ENCODE peak calls at places on chromosomes 2 and 18, in four cellular contexts. One of them, this sample, is unnamed.

GRCh38 chr2:1599301-1600085 is 144.8 kb downstream of the PXDN start:
- DNase-seq in ascending aorta: peak
- DNase-seq in CD8-positive, alpha-beta T cell: no peak
- DNase-seq in esophagus squamous epithelium: no peak
- DNase-seq in this sample: no peak

GRCh38 chr2:205115516-205115915 is 566.8 kb upstream of the NRP2 start:
- DNase-seq in esophagus squamous epithelium: no peak
- DNase-seq in ascending aorta: no peak
- DNase-seq in CD8-positive, alpha-beta T cell: no peak
- DNase-seq in this sample: no peak

GRCh38 chr2:227006189-227006897 is 157.7 kb downstream of the COL4A4 start:
- DNase-seq in esophagus squamous epithelium: no peak
- DNase-seq in ascending aorta: no peak
- DNase-seq in CD8-positive, alpha-beta T cell: no peak
- DNase-seq in this sample: no peak

GRCh38 chr2:230602562-230603230 is 109.9 kb upstream of the CAB39 start:
- DNase-seq in CD8-positive, alpha-beta T cell: peak
- DNase-seq in ascending aorta: no peak
- DNase-seq in esophagus squamous epithelium: peak
- DNase-seq in this sample: no peak

GRCh38 chr2:85318222-85319182 is 9.3 kb downstream of the TGOLN2 start:
- DNase-seq in ascending aorta: no peak
- DNase-seq in CD8-positive, alpha-beta T cell: no peak
- DNase-seq in esophagus squamous epithelium: no peak
- DNase-seq in this sample: peak

GRCh38 chr18:25516121-25516520 is 164.2 kb upstream of the ZNF521 start:
- DNase-seq in ascending aorta: no peak
- DNase-seq in esophagus squamous epithelium: no peak
- DNase-seq in CD8-positive, alpha-beta T cell: no peak
- DNase-seq in this sample: no peak

GRCh38 chr2:168552450-168552856 is 96.4 kb downstream of the CERS6 start:
- DNase-seq in esophagus squamous epithelium: no peak
- DNase-seq in CD8-positive, alpha-beta T cell: no peak
- DNase-seq in ascending aorta: no peak
- DNase-seq in this sample: no peak

GRCh38 chr2:225090746-225091145 is 48.5 kb upstream of the DOCK10 start:
- DNase-seq in CD8-positive, alpha-beta T cell: no peak
- DNase-seq in ascending aorta: no peak
- DNase-seq in esophagus squamous epithelium: no peak
- DNase-seq in this sample: no peak

GRCh38 chr2:106037922-106038321 is 156.2 kb downstream of the UXS1 start:
- DNase-seq in CD8-positive, alpha-beta T cell: no peak
- DNase-seq in esophagus squamous epithelium: no peak
- DNase-seq in ascending aorta: no peak
- DNase-seq in this sample: no peak

GRCh38 chr2:73033142-73033765 is 38.3 kb downstream of the SFXN5 start:
- DNase-seq in CD8-positive, alpha-beta T cell: no peak
- DNase-seq in esophagus squamous epithelium: no peak
- DNase-seq in ascending aorta: no peak
- DNase-seq in this sample: no peak

GRCh38 chr2:73031095-73031678 is 40.3 kb downstream of the SFXN5 start:
- DNase-seq in esophagus squamous epithelium: no peak
- DNase-seq in ascending aorta: no peak
- DNase-seq in CD8-positive, alpha-beta T cell: no peak
- DNase-seq in this sample: no peak

GRCh38 chr2:73033766-73034381 is 37.6 kb downstream of the SFXN5 start:
- DNase-seq in CD8-positive, alpha-beta T cell: no peak
- DNase-seq in ascending aorta: no peak
- DNase-seq in esophagus squamous epithelium: no peak
- DNase-seq in this sample: no peak

GRCh38 chr2:73032702-73033097 is 38.8 kb downstream of the SFXN5 start:
- DNase-seq in CD8-positive, alpha-beta T cell: no peak
- DNase-seq in ascending aorta: no peak
- DNase-seq in esophagus squamous epithelium: no peak
- DNase-seq in this sample: no peak

GRCh38 chr2:73031725-73032701 is 39.5 kb downstream of the SFXN5 start:
- DNase-seq in CD8-positive, alpha-beta T cell: no peak
- DNase-seq in ascending aorta: no peak
- DNase-seq in esophagus squamous epithelium: no peak
- DNase-seq in this sample: no peak
- H3K4me3 ChIP-seq in CD8-positive, alpha-beta T cell: no peak
- H3K4me3 ChIP-seq in ascending aorta: no peak
- H3K4me3 ChIP-seq in esophagus squamous epithelium: no peak
- H3K4me3 ChIP-seq in this sample: no peak

GRCh38 chr2:195562624-195563566 is 94.1 kb upstream of the SLC39A10 start:
- DNase-seq in CD8-positive, alpha-beta T cell: no peak
- DNase-seq in esophagus squamous epithelium: no peak
- DNase-seq in ascending aorta: no peak
- DNase-seq in this sample: no peak

GRCh38 chr2:195566201-195566600 is 90.8 kb upstream of the SLC39A10 start:
- DNase-seq in ascending aorta: no peak
- DNase-seq in esophagus squamous epithelium: no peak
- DNase-seq in CD8-positive, alpha-beta T cell: no peak
- DNase-seq in this sample: no peak

GRCh38 chr2:195560209-195560907 is 96.7 kb upstream of the SLC39A10 start:
- DNase-seq in esophagus squamous epithelium: no peak
- DNase-seq in ascending aorta: no peak
- DNase-seq in CD8-positive, alpha-beta T cell: no peak
- DNase-seq in this sample: no peak

GRCh38 chr2:195561205-195562032 is 95.6 kb upstream of the SLC39A10 start:
- DNase-seq in CD8-positive, alpha-beta T cell: no peak
- DNase-seq in esophagus squamous epithelium: no peak
- DNase-seq in ascending aorta: no peak
- DNase-seq in this sample: peak

DNA sequence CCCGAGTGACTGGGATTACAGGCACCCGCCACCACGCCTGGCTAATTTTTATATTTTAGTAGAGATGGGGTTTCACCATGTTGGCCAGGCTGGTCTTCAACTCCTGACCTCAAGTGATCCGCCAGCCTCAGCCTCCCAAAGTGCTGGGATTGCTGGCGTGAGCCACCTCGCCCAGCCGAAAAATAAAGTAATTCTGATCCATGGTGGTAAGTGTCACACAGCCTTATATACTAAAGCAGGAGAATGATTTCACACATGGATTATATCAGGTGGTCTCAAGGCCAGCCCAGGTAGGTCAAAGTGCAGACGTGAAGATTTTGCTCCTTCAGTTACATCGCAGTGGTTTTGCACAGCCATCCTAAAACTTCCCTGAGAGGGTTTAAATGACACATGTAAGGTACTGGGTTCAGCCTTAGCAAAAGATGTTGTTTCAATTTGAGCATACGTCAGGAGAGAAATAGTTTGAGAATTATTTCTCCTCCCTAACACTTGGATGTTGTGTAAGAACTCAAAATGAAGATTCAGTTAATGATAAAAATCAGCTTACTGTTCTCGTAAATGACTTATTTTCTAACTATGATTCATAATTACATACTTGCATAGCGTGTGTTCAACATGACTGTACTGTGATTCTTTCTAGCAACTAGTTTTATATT is 93.0 kb upstream of the SLC39A10 start:
- DNase-seq in CD8-positive, alpha-beta T cell: no peak
- DNase-seq in ascending aorta: no peak
- DNase-seq in esophagus squamous epithelium: no peak
- DNase-seq in this sample: peak
- H3K4me3 ChIP-seq in CD8-positive, alpha-beta T cell: no peak
- H3K4me3 ChIP-seq in ascending aorta: no peak
- H3K4me3 ChIP-seq in esophagus squamous epithelium: no peak
- H3K4me3 ChIP-seq in this sample: no peak

GRCh38 chr2:104658149-104658839 is 195.6 kb upstream of the POU3F3 start:
- DNase-seq in CD8-positive, alpha-beta T cell: no peak
- DNase-seq in ascending aorta: no peak
- DNase-seq in esophagus squamous epithelium: no peak
- DNase-seq in this sample: no peak

GRCh38 chr2:104656496-104657310 is 197.2 kb upstream of the POU3F3 start:
- DNase-seq in ascending aorta: no peak
- DNase-seq in esophagus squamous epithelium: no peak
- DNase-seq in CD8-positive, alpha-beta T cell: no peak
- DNase-seq in this sample: no peak

GRCh38 chr2:104654813-104655212 is 199.1 kb upstream of the POU3F3 start:
- DNase-seq in esophagus squamous epithelium: no peak
- DNase-seq in CD8-positive, alpha-beta T cell: no peak
- DNase-seq in ascending aorta: no peak
- DNase-seq in this sample: no peak

GRCh38 chr2:104664672-104665071 is 189.2 kb upstream of the POU3F3 start:
- DNase-seq in esophagus squamous epithelium: no peak
- DNase-seq in ascending aorta: no peak
- DNase-seq in CD8-positive, alpha-beta T cell: no peak
- DNase-seq in this sample: no peak

GRCh38 chr2:104658840-104659591 is 194.9 kb upstream of the POU3F3 start:
- DNase-seq in esophagus squamous epithelium: no peak
- DNase-seq in ascending aorta: no peak
- DNase-seq in CD8-positive, alpha-beta T cell: no peak
- DNase-seq in this sample: no peak
- H3K4me3 ChIP-seq in esophagus squamous epithelium: no peak
- H3K4me3 ChIP-seq in ascending aorta: no peak
- H3K4me3 ChIP-seq in CD8-positive, alpha-beta T cell: no peak
- H3K4me3 ChIP-seq in this sample: no peak

GRCh38 chr2:14587119-14587518 is 45.4 kb upstream of the LRATD1 start:
- DNase-seq in esophagus squamous epithelium: no peak
- DNase-seq in CD8-positive, alpha-beta T cell: no peak
- DNase-seq in ascending aorta: no peak
- DNase-seq in this sample: no peak
- H3K4me3 ChIP-seq in esophagus squamous epithelium: no peak
- H3K4me3 ChIP-seq in CD8-positive, alpha-beta T cell: no peak
- H3K4me3 ChIP-seq in ascending aorta: no peak
- H3K4me3 ChIP-seq in this sample: no peak

DNA sequence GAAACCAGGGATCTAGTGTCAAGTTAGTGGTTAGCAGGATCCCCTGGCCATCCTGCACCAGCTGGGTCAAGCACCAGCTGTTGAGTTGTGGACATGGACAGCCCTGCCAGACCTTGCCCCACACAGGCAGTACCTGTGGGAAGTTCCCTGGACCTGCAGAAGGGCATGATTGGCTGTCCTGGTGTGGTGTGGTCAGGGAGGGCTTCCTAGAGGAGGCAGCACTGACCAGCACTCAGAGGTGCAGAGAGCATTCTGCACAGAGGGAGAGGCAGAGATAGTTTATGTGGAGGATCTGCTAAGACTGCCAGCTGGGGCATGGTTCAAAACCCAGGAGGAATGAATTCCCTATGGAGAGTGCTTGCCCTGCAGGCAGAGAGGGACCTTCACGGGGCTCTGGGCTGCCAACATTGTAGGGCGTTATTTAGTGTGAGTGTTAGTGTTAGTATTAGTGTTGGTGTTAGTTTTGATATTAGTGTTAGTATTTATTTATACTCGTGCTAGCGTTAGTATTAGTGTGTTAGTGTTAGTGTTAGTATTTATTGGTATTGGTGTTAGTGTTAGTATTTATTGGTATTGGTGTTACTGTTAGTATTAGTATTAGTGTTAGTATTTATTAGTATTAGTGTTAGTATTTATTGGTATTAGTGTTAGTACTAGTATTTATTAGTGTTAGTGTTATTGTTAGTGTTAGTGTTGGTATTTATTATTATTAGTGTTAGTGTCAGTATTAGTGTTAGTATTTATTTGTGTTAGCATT is 31.9 kb downstream of the TWIST2 start:
- DNase-seq in ascending aorta: no peak
- DNase-seq in CD8-positive, alpha-beta T cell: no peak
- DNase-seq in esophagus squamous epithelium: no peak
- DNase-seq in this sample: no peak
- H3K4me3 ChIP-seq in ascending aorta: no peak
- H3K4me3 ChIP-seq in CD8-positive, alpha-beta T cell: no peak
- H3K4me3 ChIP-seq in esophagus squamous epithelium: no peak
- H3K4me3 ChIP-seq in this sample: no peak

GRCh38 chr2:219175928-219176817 is 552 bp downstream of the CNPPD1 start:
- DNase-seq in esophagus squamous epithelium: no peak
- DNase-seq in ascending aorta: peak
- DNase-seq in CD8-positive, alpha-beta T cell: no peak
- DNase-seq in this sample: no peak
- H3K4me3 ChIP-seq in esophagus squamous epithelium: peak
- H3K4me3 ChIP-seq in ascending aorta: peak
- H3K4me3 ChIP-seq in CD8-positive, alpha-beta T cell: peak
- H3K4me3 ChIP-seq in this sample: peak

This sample was measured in AG04449.